ENCODE peak calls at places on chromosomes 16 and 17, in four cellular contexts. One of them, this sample, is unnamed.

GRCh38 chr16:80231888-80232287 is 308.9 kb upstream of the DYNLRB2 start:
- DNase-seq in K562: no peak
- DNase-seq in GM12878: peak; percentile 39
- DNase-seq in GM12891: peak; percentile 28
- DNase-seq in this sample: no peak

GRCh38 chr17:40219073-40219860 is at the start of gene WIPF2:
- DNase-seq in GM12878: peak; percentile 87
- DNase-seq in K562: peak; percentile 96
- DNase-seq in GM12891: peak; percentile 88
- DNase-seq in this sample: peak; percentile 89

GRCh38 chr17:42748906-42749798 is 4.3 kb upstream of the EZH1 start:
- DNase-seq in K562: no peak
- DNase-seq in GM12891: no peak
- DNase-seq in GM12878: no peak
- DNase-seq in this sample: no peak

GRCh38 chr16:12903325-12904040 is 2.1 kb downstream of the SHISA9 start:
- DNase-seq in GM12878: no peak
- DNase-seq in K562: no peak
- DNase-seq in GM12891: no peak
- DNase-seq in this sample: no peak

GRCh38 chr16:72963921-72964320 is 84.0 kb downstream of the ZFHX3 start:
- DNase-seq in GM12891: no peak
- DNase-seq in GM12878: no peak
- DNase-seq in K562: no peak
- DNase-seq in this sample: no peak

GRCh38 chr16:89720520-89720858 is 209 bp downstream of the VPS9D1 start:
- DNase-seq in GM12891: no peak
- DNase-seq in K562: peak; percentile 61
- DNase-seq in GM12878: no peak
- DNase-seq in this sample: no peak

GRCh38 chr17:45128989-45129388 is 3.3 kb downstream of the PLCD3 start:
- DNase-seq in K562: no peak
- DNase-seq in GM12891: no peak
- DNase-seq in GM12878: no peak
- DNase-seq in this sample: no peak

GRCh38 chr17:45668316-45668715 is 115.8 kb upstream of the CRHR1 start:
- DNase-seq in K562: no peak
- DNase-seq in GM12891: no peak
- DNase-seq in GM12878: no peak
- DNase-seq in this sample: no peak

GRCh38 chr17:17606416-17607000 is 15.0 kb upstream of the PEMT start:
- DNase-seq in K562: peak; percentile 70
- DNase-seq in GM12891: no peak
- DNase-seq in GM12878: no peak
- DNase-seq in this sample: no peak

GRCh38 chr16:4882633-4883285 is 35.5 kb downstream of the UBN1 start:
- DNase-seq in GM12878: no peak
- DNase-seq in K562: no peak
- DNase-seq in GM12891: no peak
- DNase-seq in this sample: no peak

GRCh38 chr17:68356949-68357455 is 65.7 kb downstream of the ARSG start:
- DNase-seq in GM12891: no peak
- DNase-seq in K562: no peak
- DNase-seq in GM12878: no peak
- DNase-seq in this sample: peak; percentile 27

GRCh38 chr16:29147710-29148425 is 163.0 kb downstream of the LAT start:
- DNase-seq in K562: no peak
- DNase-seq in GM12891: no peak
- DNase-seq in GM12878: no peak
- DNase-seq in this sample: no peak

GRCh38 chr17:40542562-40543411 is 22.5 kb downstream of the CCR7 start:
- DNase-seq in K562: no peak
- DNase-seq in GM12878: no peak
- DNase-seq in GM12891: no peak
- DNase-seq in this sample: no peak

GRCh38 chr17:41813039-41813680 is 356 bp downstream of the FKBP10 start:
- DNase-seq in GM12891: no peak
- DNase-seq in K562: peak; percentile 3
- DNase-seq in GM12878: no peak
- DNase-seq in this sample: no peak

GRCh38 chr17:37717627-37718382 is 27.1 kb downstream of the HNF1B start:
- DNase-seq in K562: no peak
- DNase-seq in GM12878: no peak
- DNase-seq in GM12891: no peak
- DNase-seq in this sample: no peak

GRCh38 chr16:23829454-23829853 is 6.3 kb upstream of the PRKCB start:
- DNase-seq in K562: no peak
- DNase-seq in GM12891: no peak
- DNase-seq in GM12878: no peak
- DNase-seq in this sample: no peak

GRCh38 chr16:23590181-23590580 is 5.9 kb downstream of the NDUFAB1 start:
- DNase-seq in GM12878: no peak
- DNase-seq in GM12891: no peak
- DNase-seq in K562: no peak
- DNase-seq in this sample: no peak

GRCh38 chr16:17591655-17592405 is 121.1 kb upstream of the XYLT1 start:
- DNase-seq in GM12891: no peak
- DNase-seq in K562: no peak
- DNase-seq in GM12878: no peak
- DNase-seq in this sample: no peak

GRCh38 chr16:19907161-19907992 is 22.7 kb upstream of the GPRC5B start:
- DNase-seq in GM12878: peak; percentile 7
- DNase-seq in GM12891: peak; percentile 50
- DNase-seq in K562: peak; percentile 84
- DNase-seq in this sample: peak; percentile 37

GRCh38 chr17:79586131-79586530 is 24.7 kb downstream of the RBFOX3 start:
- DNase-seq in K562: no peak
- DNase-seq in GM12891: no peak
- DNase-seq in GM12878: no peak
- DNase-seq in this sample: no peak

GRCh38 chr17:7060165-7060890 is 16.4 kb upstream of the SLC16A11 start:
- DNase-seq in GM12878: no peak
- DNase-seq in K562: peak; percentile 42
- DNase-seq in GM12891: no peak
- DNase-seq in this sample: no peak

GRCh38 chr17:20097362-20097761 is 88.2 kb downstream of the SPECC1 start:
- DNase-seq in GM12891: no peak
- DNase-seq in K562: no peak
- DNase-seq in GM12878: no peak
- DNase-seq in this sample: no peak

GRCh38 chr16:57985204-57986121 is 14.5 kb upstream of the CNGB1 start:
- DNase-seq in K562: peak; percentile 78
- DNase-seq in GM12878: no peak
- DNase-seq in GM12891: no peak
- DNase-seq in this sample: no peak

DNA sequence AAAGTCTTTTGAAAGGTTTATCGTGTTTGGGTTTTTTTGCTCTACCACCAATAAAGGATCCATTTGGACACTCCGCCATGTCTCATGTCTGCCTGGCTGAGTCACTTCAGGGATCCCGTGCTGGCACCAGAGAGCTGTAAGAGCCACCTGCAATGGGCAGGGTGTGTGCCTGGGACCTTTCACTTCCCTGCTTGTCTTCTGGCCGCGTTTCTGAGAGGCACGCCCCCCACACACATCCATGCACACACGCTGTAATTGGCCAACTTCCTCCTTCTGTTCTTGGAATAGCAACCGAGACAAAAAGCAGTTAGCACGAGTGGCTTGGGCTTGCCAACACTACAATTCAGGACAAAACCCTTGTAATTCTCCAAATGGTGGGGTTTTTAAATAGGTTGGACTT is 9.8 kb upstream of the SOST start:
- DNase-seq in GM12878: no peak
- DNase-seq in GM12891: peak; percentile 43
- DNase-seq in K562: no peak
- DNase-seq in this sample: peak; percentile 92
- TF ChIP-seq SPI1 in GM12878: peak; percentile 52
- TF ChIP-seq SPI1 in GM12891: peak; percentile 66
- TF ChIP-seq SPI1 in K562: no peak
- TF ChIP-seq SPI1 in this sample: peak; percentile 84

GRCh38 chr16:86566966-86567700 is 504 bp downstream of the FOXC2 start:
- DNase-seq in K562: no peak
- DNase-seq in GM12878: no peak
- DNase-seq in GM12891: no peak
- DNase-seq in this sample: no peak
- TF ChIP-seq SPI1 in K562: no peak
- TF ChIP-seq SPI1 in GM12878: no peak
- TF ChIP-seq SPI1 in GM12891: no peak
- TF ChIP-seq SPI1 in this sample: no peak

DNA sequence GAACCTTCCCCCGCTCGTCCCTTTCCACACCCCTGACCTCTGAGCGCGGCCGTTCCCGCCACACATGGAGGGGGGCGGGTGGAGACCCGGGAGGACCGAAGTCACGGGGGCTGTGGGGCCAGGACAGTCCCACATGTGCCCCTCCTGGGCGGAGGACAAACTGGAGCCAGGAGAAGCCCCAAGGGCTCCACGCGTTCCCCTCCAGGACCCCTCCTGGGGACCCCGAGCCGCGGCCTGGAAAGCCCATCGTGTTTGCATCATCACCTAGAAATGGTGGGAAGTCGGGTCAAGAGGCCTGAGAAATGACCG is 607 bp upstream of the ABR start:
- DNase-seq in K562: no peak
- DNase-seq in GM12878: no peak
- DNase-seq in GM12891: no peak
- DNase-seq in this sample: no peak
- TF ChIP-seq SPI1 in K562: no peak
- TF ChIP-seq SPI1 in GM12878: no peak
- TF ChIP-seq SPI1 in GM12891: no peak
- TF ChIP-seq SPI1 in this sample: no peak

GRCh38 chr17:32275060-32276042 is 9.7 kb downstream of the RHBDL3 start:
- DNase-seq in K562: peak; percentile 86
- DNase-seq in GM12878: no peak
- DNase-seq in GM12891: no peak
- DNase-seq in this sample: peak; percentile 19

GRCh38 chr17:32274101-32274500 is 8.5 kb downstream of the RHBDL3 start:
- DNase-seq in GM12878: no peak
- DNase-seq in K562: no peak
- DNase-seq in GM12891: no peak
- DNase-seq in this sample: no peak

GRCh38 chr17:32276217-32276616 is 10.6 kb downstream of the RHBDL3 start:
- DNase-seq in GM12878: no peak
- DNase-seq in GM12891: no peak
- DNase-seq in K562: no peak
- DNase-seq in this sample: peak; percentile 39

GRCh38 chr17:32277284-32277683 is 11.7 kb downstream of the RHBDL3 start:
- DNase-seq in K562: no peak
- DNase-seq in GM12891: no peak
- DNase-seq in GM12878: no peak
- DNase-seq in this sample: no peak

DNA sequence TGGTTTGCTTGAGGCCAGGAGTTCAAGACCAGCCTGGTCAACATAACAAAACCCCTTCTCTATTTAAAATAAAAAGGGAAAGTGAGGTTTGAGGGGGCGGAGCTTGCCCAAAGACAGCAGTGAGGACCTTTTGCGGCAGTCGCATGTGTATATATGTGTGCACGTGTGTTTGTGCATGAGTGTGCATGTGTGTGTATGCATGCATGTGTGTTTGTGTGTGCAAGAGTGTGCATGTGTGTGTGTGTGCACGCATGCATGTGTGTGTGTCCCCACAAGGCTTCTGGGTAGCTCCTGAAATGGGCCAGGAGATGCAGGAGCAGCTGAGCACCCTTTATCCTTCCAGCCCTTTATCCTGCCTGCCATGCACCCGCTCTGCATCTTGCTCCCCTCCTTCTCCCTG is 9.0 kb downstream of the RHBDL3 start:
- DNase-seq in GM12878: no peak
- DNase-seq in K562: no peak
- DNase-seq in GM12891: no peak
- DNase-seq in this sample: no peak
- TF ChIP-seq SPI1 in GM12878: no peak
- TF ChIP-seq SPI1 in K562: no peak
- TF ChIP-seq SPI1 in GM12891: no peak
- TF ChIP-seq SPI1 in this sample: no peak

GRCh38 chr16:70705056-70705455 is 19.2 kb upstream of the MTSS2 start:
- DNase-seq in K562: no peak
- DNase-seq in GM12891: no peak
- DNase-seq in GM12878: no peak
- DNase-seq in this sample: no peak
- TF ChIP-seq SPI1 in K562: no peak
- TF ChIP-seq SPI1 in GM12891: no peak
- TF ChIP-seq SPI1 in GM12878: no peak
- TF ChIP-seq SPI1 in this sample: no peak

This sample was measured in HL-60.